ENCODE peak calls at places on chromosomes 13 and 19, in seven cellular contexts. H, Q, U, S, I, O and F are unnamed samples.

GRCh38 chr13:94761407-94761806 is 49.1 kb upstream of the SOX21 start:
- DNase-seq in H (no peak), Q (no peak), U (no peak), S (no peak), I (no peak), O (no peak), F (no peak)

GRCh38 chr13:23681253-23681652 is 111.0 kb downstream of the TNFRSF19 start:
- DNase-seq in H (no peak), Q (no peak), U (peak), S (no peak), I (no peak), O (no peak), F (no peak)

GRCh38 chr19:14091086-14091884 is 734 bp upstream of the SAMD1 start:
- DNase-seq in H (no peak), Q (peak), U (peak), S (peak), I (peak), O (peak), F (peak)

GRCh38 chr19:34430738-34431625 is 2.8 kb downstream of the UBA2 start:
- DNase-seq in H (no peak), Q (no peak), U (peak), S (no peak), I (no peak), O (peak), F (no peak)

GRCh38 chr13:113937497-113938140 is 36.3 kb downstream of the C13orf46 start:
- DNase-seq in H (no peak), Q (no peak), U (no peak), S (no peak), I (no peak), O (no peak), F (no peak)

GRCh38 chr19:49746206-49746958 is 16.7 kb downstream of the TSKS start:
- DNase-seq in H (no peak), Q (peak), U (no peak), S (peak), I (no peak), O (peak), F (no peak)

GRCh38 chr19:57406516-57407123 is 4.3 kb upstream of the ZNF17 start:
- DNase-seq in H (peak), Q (peak), U (peak), S (peak), I (peak), O (peak), F (no peak)

GRCh38 chr13:20171364-20171763 is 10.5 kb upstream of the GJA3 start:
- DNase-seq in H (no peak), Q (no peak), U (no peak), S (no peak), I (no peak), O (no peak), F (no peak)

GRCh38 chr19:43464089-43464775 is 1.2 kb downstream of the LYPD3 start:
- DNase-seq in H (peak), Q (peak), U (peak), S (peak), I (peak), O (no peak), F (peak)

GRCh38 chr19:9640956-9641355 is 19.9 kb upstream of the ZNF561 start:
- DNase-seq in H (no peak), Q (no peak), U (no peak), S (no peak), I (no peak), O (no peak), F (no peak)

GRCh38 chr19:29006057-29006735 is 206.8 kb downstream of the UQCRFS1 start:
- DNase-seq in H (no peak), Q (no peak), U (no peak), S (no peak), I (no peak), O (no peak), F (no peak)

GRCh38 chr19:47107201-47107952 is 6.2 kb downstream of the ZC3H4 start:
- DNase-seq in H (no peak), Q (peak), U (peak), S (no peak), I (no peak), O (peak), F (no peak)

GRCh38 chr13:30872685-30873443 is 33.2 kb upstream of the MEDAG start:
- DNase-seq in H (no peak), Q (peak), U (peak), S (peak), I (peak), O (no peak), F (no peak)

GRCh38 chr13:20057963-20058362 is 99.4 kb downstream of the ZMYM2 start:
- DNase-seq in H (no peak), Q (no peak), U (no peak), S (no peak), I (no peak), O (no peak), F (no peak)

GRCh38 chr19:5205937-5206750 is 134.5 kb downstream of the PTPRS start:
- DNase-seq in H (no peak), Q (no peak), U (no peak), S (no peak), I (no peak), O (no peak), F (no peak)

GRCh38 chr13:109331898-109332297 is 454.5 kb downstream of the IRS2 start:
- DNase-seq in H (no peak), Q (no peak), U (peak), S (no peak), I (no peak), O (no peak), F (no peak)

GRCh38 chr13:32205426-32206096 is 109.6 kb downstream of the ZAR1L start:
- DNase-seq in H (no peak), Q (no peak), U (peak), S (no peak), I (no peak), O (no peak), F (no peak)

GRCh38 chr19:41960973-41961372 is 1.9 kb upstream of the RABAC1 start:
- DNase-seq in H (no peak), Q (no peak), U (no peak), S (no peak), I (no peak), O (no peak), F (no peak)

GRCh38 chr13:21846605-21847004 is 175.7 kb downstream of the FGF9 start:
- DNase-seq in H (no peak), Q (no peak), U (no peak), S (no peak), I (no peak), O (no peak), F (no peak)

GRCh38 chr13:37209621-37210020 is 104.2 kb upstream of the CSNK1A1L start:
- DNase-seq in H (no peak), Q (no peak), U (no peak), S (no peak), I (no peak), O (no peak), F (no peak)

GRCh38 chr19:39342647-39343305 is 555 bp downstream of the SAMD4B start:
- DNase-seq in H (no peak), Q (peak), U (peak), S (peak), I (peak), O (no peak), F (no peak)

GRCh38 chr13:100798739-100799361 is 124.3 kb upstream of the TMTC4 start:
- DNase-seq in H (no peak), Q (no peak), U (no peak), S (no peak), I (no peak), O (no peak), F (no peak)

GRCh38 chr13:53545340-53545941 is 516.8 kb downstream of the OLFM4 start:
- DNase-seq in H (no peak), Q (no peak), U (no peak), S (no peak), I (no peak), O (no peak), F (no peak)

GRCh38 chr13:76764429-76764828 is 121.8 kb downstream of the KCTD12 start:
- DNase-seq in H (no peak), Q (peak), U (no peak), S (peak), I (peak), O (no peak), F (no peak)

GRCh38 chr13:30679483-30680330 is 55.6 kb upstream of the ALOX5AP start:
- DNase-seq in H (no peak), Q (no peak), U (peak), S (no peak), I (no peak), O (peak), F (peak)

GRCh38 chr13:43368003-43368402 is 344.6 kb downstream of the DNAJC15 start:
- DNase-seq in H (peak), Q (no peak), U (peak), S (no peak), I (no peak), O (peak), F (no peak)

GRCh38 chr13:90947976-90948375 is 399.5 kb upstream of the MIR17HG start:
- DNase-seq in H (no peak), Q (no peak), U (no peak), S (no peak), I (no peak), O (no peak), F (no peak)

GRCh38 chr13:108663710-108664109 is 34.3 kb downstream of the MYO16 start:
- DNase-seq in H (no peak), Q (no peak), U (no peak), S (no peak), I (no peak), O (no peak), F (no peak)

GRCh38 chr19:2385053-2385721 is 25.1 kb downstream of the TMPRSS9 start:
- DNase-seq in H (peak), Q (peak), U (peak), S (no peak), I (no peak), O (peak), F (no peak)

GRCh38 chr13:93502071-93502470 is 275.5 kb downstream of the GPC6 start:
- DNase-seq in H (no peak), Q (no peak), U (no peak), S (no peak), I (no peak), O (no peak), F (no peak)

GRCh38 chr13:46341112-46341711 is 45.8 kb downstream of the RUBCNL start:
- DNase-seq in H (no peak), Q (no peak), U (no peak), S (no peak), I (no peak), O (no peak), F (no peak)

GRCh38 chr13:39397221-39397620 is 205.8 kb downstream of the LHFPL6 start:
- DNase-seq in H (no peak), Q (no peak), U (no peak), S (no peak), I (no peak), O (no peak), F (no peak)

GRCh38 chr13:39397866-39398265 is 205.1 kb downstream of the LHFPL6 start:
- DNase-seq in H (no peak), Q (no peak), U (no peak), S (no peak), I (no peak), O (no peak), F (no peak)

DNA sequence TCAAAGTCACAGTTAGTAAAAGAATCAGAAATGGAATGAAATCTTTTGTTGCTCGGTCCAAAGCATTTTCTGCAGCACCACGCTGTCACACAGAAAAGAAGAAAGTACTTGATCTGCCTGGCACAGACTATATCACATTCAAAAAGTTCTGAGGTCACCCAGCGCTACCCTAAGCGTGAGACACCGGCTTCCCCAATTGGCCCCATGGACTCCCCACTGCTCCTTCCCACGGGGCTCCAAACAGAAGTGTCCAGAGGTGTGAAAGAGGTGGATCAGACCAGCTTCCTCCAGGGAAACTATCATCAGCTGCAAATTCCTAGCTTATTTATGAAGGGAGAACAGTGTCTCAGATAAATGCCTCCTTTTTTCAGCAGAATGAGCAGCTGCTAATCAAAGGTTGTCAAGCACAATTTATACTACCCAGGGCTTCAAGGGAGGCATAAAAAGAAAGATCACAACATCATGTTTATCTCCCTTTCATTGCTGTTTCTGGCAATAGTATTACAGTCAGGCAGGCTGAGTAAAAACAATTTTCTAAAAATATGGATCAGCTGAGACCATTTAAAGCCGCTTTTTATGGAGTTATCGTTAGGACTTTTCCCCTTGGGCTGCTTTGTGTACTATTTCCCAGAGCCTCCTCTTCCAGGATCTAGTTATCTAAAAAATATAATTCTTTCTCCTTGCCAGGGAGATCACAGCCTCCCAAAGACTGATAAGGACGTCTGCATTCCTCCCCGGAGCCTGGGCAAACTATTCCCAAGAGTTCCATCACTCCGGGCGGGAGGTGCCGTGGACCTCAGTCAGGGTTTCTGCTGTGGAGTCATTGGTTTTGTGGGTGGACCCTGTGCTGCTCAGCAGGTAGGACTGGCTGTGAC is 207.9 kb downstream of the LHFPL6 start:
- DNase-seq in H (no peak), Q (no peak), U (no peak), S (peak), I (no peak), O (no peak), F (no peak)
- H3K27ac ChIP-seq in H (no peak), Q (no peak), U (no peak), S (peak), I (peak), O (no peak), F (no peak)

GRCh38 chr13:99373436-99373835 is 66.2 kb upstream of the GPR183 start:
- DNase-seq in H (no peak), Q (peak), U (no peak), S (no peak), I (no peak), O (no peak), F (no peak)

GRCh38 chr13:99374994-99375805 is 68.0 kb upstream of the GPR183 start:
- DNase-seq in H (no peak), Q (peak), U (no peak), S (peak), I (no peak), O (peak), F (no peak)

GRCh38 chr13:99376132-99376531 is 68.9 kb upstream of the GPR183 start:
- DNase-seq in H (no peak), Q (peak), U (no peak), S (peak), I (no peak), O (no peak), F (no peak)

GRCh38 chr13:99375806-99376080 is 68.5 kb upstream of the GPR183 start:
- DNase-seq in H (no peak), Q (no peak), U (no peak), S (no peak), I (no peak), O (no peak), F (no peak)

GRCh38 chr13:99374169-99374991 is 67.2 kb upstream of the GPR183 start:
- DNase-seq in H (no peak), Q (peak), U (no peak), S (no peak), I (no peak), O (no peak), F (no peak)
- H3K27ac ChIP-seq in H (no peak), Q (peak), U (no peak), S (no peak), I (no peak), O (peak), F (no peak)

GRCh38 chr13:98825659-98826058 is 73.2 kb upstream of the SLC15A1 start:
- DNase-seq in H (no peak), Q (no peak), U (no peak), S (no peak), I (no peak), O (no peak), F (no peak)

GRCh38 chr13:98824376-98825160 is 72.1 kb upstream of the SLC15A1 start:
- DNase-seq in H (no peak), Q (no peak), U (no peak), S (no peak), I (no peak), O (no peak), F (no peak)

GRCh38 chr13:98821372-98822237 is 69.1 kb upstream of the SLC15A1 start:
- DNase-seq in H (no peak), Q (no peak), U (peak), S (no peak), I (no peak), O (no peak), F (no peak)

GRCh38 chr13:98822238-98822606 is 69.8 kb upstream of the SLC15A1 start:
- DNase-seq in H (no peak), Q (no peak), U (no peak), S (no peak), I (no peak), O (no peak), F (no peak)

DNA sequence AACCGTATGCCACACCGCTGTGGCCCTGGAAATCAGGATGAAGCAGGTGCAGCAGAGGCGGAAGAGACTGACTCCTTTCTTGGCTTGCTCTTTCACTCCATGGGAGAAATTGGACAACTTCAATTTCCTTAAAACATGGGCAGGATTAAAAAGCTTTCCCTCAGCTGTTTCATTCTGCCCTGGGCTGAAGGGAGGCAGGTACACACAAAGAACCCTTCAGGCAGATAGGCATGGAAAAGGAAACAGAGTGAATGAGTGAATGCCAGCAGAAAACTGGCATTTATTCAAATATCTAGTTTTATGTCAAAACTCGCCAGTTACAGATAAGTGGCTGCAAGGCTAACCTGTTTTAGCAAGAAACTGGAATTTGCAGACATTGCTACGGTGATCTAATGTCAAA is 71.0 kb upstream of the SLC15A1 start:
- DNase-seq in H (peak), Q (no peak), U (no peak), S (no peak), I (no peak), O (no peak), F (no peak)
- H3K27ac ChIP-seq in H (no peak), Q (no peak), U (peak), S (no peak), I (no peak), O (no peak), F (no peak)

DNA sequence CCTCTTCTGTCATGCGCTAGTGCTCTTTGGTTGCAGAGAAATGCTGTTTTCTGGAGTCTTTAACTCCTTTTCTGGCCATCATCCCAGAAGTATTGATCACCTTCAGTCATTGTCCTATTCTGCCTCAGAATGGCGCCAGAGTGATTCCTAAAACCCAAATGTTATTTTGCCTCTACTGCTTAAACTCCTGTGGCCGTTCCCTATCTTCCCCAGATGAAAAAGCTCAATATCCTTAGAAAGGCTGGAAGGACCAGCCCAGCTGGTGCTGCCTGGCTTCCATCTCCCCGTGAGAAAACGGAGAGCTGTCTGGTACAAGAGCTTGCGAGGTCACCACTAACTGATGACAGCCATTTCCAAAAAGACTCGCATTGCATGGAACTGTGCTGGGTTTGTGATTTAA is 179.1 kb downstream of the RBM26 start:
- DNase-seq in H (no peak), Q (no peak), U (no peak), S (no peak), I (no peak), O (no peak), F (no peak)
- H3K27ac ChIP-seq in H (no peak), Q (no peak), U (no peak), S (no peak), I (no peak), O (no peak), F (no peak)

GRCh38 chr13:50805805-50806204 is 37.7 kb downstream of the DLEU7 start:
- DNase-seq in H (no peak), Q (no peak), U (no peak), S (no peak), I (no peak), O (no peak), F (no peak)

GRCh38 chr13:50810468-50810867 is 33.0 kb downstream of the DLEU7 start:
- DNase-seq in H (no peak), Q (no peak), U (no peak), S (no peak), I (no peak), O (no peak), F (no peak)

GRCh38 chr13:50809133-50810090 is 34.1 kb downstream of the DLEU7 start:
- DNase-seq in H (peak), Q (no peak), U (no peak), S (no peak), I (no peak), O (no peak), F (no peak)

GRCh38 chr13:50812242-50812641 is 31.2 kb downstream of the DLEU7 start:
- DNase-seq in H (no peak), Q (no peak), U (no peak), S (no peak), I (no peak), O (no peak), F (no peak)

GRCh38 chr13:50810998-50811397 is 32.5 kb downstream of the DLEU7 start:
- DNase-seq in H (no peak), Q (no peak), U (no peak), S (no peak), I (no peak), O (no peak), F (no peak)
- H3K27ac ChIP-seq in H (no peak), Q (no peak), U (no peak), S (no peak), I (no peak), O (no peak), F (no peak)

DNA sequence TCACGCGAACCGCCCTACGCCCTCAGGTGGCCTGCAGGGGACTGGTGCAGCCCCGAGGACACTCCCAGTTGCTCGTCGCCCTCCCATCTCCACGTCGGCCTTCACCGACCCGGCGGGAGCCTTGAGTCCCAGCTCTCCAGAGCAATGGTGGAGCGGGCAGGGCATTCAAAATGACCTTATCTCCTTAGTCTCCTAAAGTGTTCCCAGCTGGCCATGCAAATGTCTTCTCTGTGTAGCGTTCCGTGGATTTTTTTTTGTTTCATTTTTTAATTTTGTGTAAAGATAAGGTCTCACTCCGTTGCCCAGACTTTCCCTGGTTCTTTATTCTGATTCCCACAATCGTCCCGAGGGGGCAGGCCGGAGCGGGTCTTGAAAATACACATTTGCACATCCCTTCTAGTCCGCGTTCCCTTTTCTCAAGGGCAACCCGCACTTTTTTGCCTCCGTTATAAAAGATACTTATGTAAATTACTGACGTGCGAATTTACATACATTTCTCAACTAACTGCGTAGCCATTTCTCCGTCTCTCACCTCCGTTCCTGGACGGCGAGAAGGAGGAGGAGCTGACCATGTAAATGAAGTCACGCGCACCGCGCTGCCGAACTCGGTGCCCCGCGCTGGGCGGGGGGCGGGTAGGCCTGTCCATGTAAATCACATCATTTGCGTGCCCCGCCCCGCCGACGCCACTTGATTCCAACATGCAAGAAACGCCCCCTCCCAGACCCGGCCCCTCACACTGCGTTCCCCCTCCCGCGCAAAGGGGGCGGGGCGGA is 581 bp upstream of the EGLN2 start:
- DNase-seq in H (peak), Q (peak), U (peak), S (peak), I (peak), O (peak), F (peak)
- H3K27ac ChIP-seq in H (peak), Q (peak), U (peak), S (peak), I (peak), O (peak), F (peak)